ENCODE peak calls at places on chromosome 5, in four cellular contexts. A is GM23338, E is MM.1S, S is PC-3. V is an unnamed sample. For H3F3A, the result is how much of the 10 kb centered on the place peaks cover.

GRCh38 chr5:101306391-101307137 is 403.5 kb upstream of the ST8SIA4 start:
- DNase-seq in A (no peak), S (peak), E (no peak), V (no peak)

GRCh38 chr5:34715711-34716110 is 59.6 kb downstream of the RAI14 start:
- DNase-seq in A (no peak), E (no peak), S (peak), V (no peak)

GRCh38 chr5:177473461-177473991 is at the start of gene DBN1:
- DNase-seq in E (no peak), S (peak), A (peak), V (peak)

GRCh38 chr5:129718766-129719165 is 29.1 kb upstream of the MINAR2 start:
- DNase-seq in E (no peak), A (no peak), S (no peak), V (no peak)

GRCh38 chr5:23007762-23008161 is 154.6 kb upstream of the CDH12 start:
- DNase-seq in E (no peak), A (no peak), S (no peak), V (no peak)

GRCh38 chr5:3386676-3387075 is 209.0 kb upstream of the IRX1 start:
- DNase-seq in E (no peak), S (no peak), A (no peak), V (no peak)

GRCh38 chr5:177387405-177387804 is 3.2 kb downstream of the SLC34A1 start:
- DNase-seq in S (no peak), E (no peak), A (no peak), V (no peak)

GRCh38 chr5:123154857-123155467 is 65.9 kb downstream of the PRDM6 start:
- DNase-seq in A (no peak), E (no peak), S (no peak), V (no peak)

GRCh38 chr5:62328772-62329491 is 22.9 kb downstream of the KIF2A start:
- DNase-seq in A (no peak), S (no peak), E (no peak), V (no peak)

GRCh38 chr5:55063899-55064298 is 38.5 kb upstream of the GZMA start:
- DNase-seq in E (no peak), S (no peak), A (no peak), V (no peak)

GRCh38 chr5:123803359-123803758 is 291.4 kb downstream of the CSNK1G3 start:
- DNase-seq in E (peak), A (no peak), S (no peak), V (no peak)

GRCh38 chr5:167511-167910 is 23.8 kb upstream of the LRRC14B start:
- DNase-seq in S (no peak), A (no peak), E (no peak), V (no peak)

GRCh38 chr5:92769986-92770385 is 811.0 kb downstream of the NR2F1-AS1 start:
- DNase-seq in A (no peak), S (no peak), E (no peak), V (no peak)

GRCh38 chr5:132090107-132090506 is 16.5 kb downstream of the CSF2 start:
- DNase-seq in E (peak), A (no peak), S (peak), V (no peak)

GRCh38 chr5:107673368-107674136 is 2.8 kb upstream of the EFNA5 start:
- DNase-seq in E (peak), A (peak), S (peak), V (peak)

GRCh38 chr5:107670927-107671741 is at the start of gene EFNA5:
- DNase-seq in E (peak), S (peak), A (peak), V (peak)

GRCh38 chr5:107673106-107673367 is 2.3 kb upstream of the EFNA5 start:
- DNase-seq in E (peak), A (no peak), S (no peak), V (no peak)

GRCh38 chr5:107671742-107672211 is 1.0 kb upstream of the EFNA5 start:
- DNase-seq in S (peak), E (peak), A (peak), V (peak)

GRCh38 chr5:107672212-107673105 is 1.7 kb upstream of the EFNA5 start:
- DNase-seq in E (peak), A (peak), S (peak), V (peak)
- TF ChIP-seq CTCF in E (no peak), A (no peak), S (no peak), V (no peak)

GRCh38 chr5:181098642-181099452 is 32.1 kb downstream of the OR2V1 start:
- DNase-seq in E (no peak), A (no peak), S (no peak), V (no peak)

GRCh38 chr5:181099453-181100086 is 31.4 kb downstream of the OR2V1 start:
- DNase-seq in S (no peak), A (no peak), E (no peak), V (no peak)

DNA sequence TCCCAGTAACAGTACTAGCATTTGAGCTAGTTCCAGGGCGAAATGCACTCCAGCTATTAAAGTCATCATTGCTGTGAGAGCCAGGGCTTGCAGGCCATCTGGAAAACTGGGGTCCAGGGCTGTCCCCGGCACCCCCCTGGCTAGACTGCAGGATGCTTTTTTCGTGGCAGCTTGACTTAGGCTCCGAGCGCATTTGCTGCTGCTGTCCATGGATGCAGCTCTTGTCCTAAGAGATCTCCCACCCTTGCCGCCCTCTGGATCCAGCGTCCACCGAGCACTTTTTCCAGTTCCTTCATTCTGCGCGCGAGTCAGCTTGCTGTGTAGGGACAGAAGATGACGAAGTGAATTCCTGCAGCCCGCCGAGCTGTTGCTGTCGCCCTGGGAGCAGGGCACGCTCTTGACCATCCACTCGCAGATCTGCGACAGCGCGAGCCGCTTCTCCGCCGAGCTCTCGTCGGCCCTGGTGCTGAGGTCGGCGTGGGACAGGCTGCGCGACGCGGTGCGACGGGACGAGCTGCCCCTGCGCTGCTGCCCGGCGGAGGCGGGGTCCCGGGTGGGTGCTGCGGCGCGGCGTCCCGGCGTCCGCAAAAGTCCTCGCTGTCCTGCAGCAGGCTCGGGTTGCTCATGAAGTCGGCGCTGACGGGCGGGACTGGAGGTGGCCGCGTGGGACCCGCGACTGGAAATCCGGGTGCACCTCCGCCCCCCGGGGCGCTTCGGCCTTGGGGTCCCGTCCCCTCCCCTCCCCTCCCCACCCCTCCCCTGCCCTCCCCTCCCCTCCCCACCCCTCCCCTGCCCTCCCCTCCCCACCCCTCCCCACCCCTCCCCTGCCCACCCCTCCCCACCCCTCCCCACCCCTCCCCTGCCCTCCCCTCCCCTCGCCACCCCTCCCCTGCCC is 30.6 kb downstream of the OR2V1 start:
- DNase-seq in E (no peak), S (no peak), A (peak), V (peak)
- TF ChIP-seq EZH2 in E (no peak), S (no peak), A (no peak), V (peak)

GRCh38 chr5:10581424-10581748 is 17.5 kb downstream of the ANKRD33B start:
- DNase-seq in E (no peak), S (peak), A (no peak), V (no peak)
- H3F3A ChIP-seq in E (under half), S (under half), A (under half), V (under half)

GRCh38 chr5:15600035-15600434 is 100.1 kb downstream of the FBXL7 start:
- DNase-seq in A (no peak), S (no peak), E (no peak), V (no peak)

GRCh38 chr5:15596936-15597335 is 97.0 kb downstream of the FBXL7 start:
- DNase-seq in S (no peak), E (no peak), A (no peak), V (no peak)

GRCh38 chr5:15594922-15595568 is 95.1 kb downstream of the FBXL7 start:
- DNase-seq in A (peak), E (no peak), S (no peak), V (no peak)

GRCh38 chr5:15601274-15601673 is 101.3 kb downstream of the FBXL7 start:
- DNase-seq in E (no peak), A (peak), S (no peak), V (no peak)

GRCh38 chr5:15598294-15598902 is 98.4 kb downstream of the FBXL7 start:
- DNase-seq in S (peak), A (peak), E (peak), V (peak)
- TF ChIP-seq CTCF in S (peak), A (peak), E (peak), V (peak)

DNA sequence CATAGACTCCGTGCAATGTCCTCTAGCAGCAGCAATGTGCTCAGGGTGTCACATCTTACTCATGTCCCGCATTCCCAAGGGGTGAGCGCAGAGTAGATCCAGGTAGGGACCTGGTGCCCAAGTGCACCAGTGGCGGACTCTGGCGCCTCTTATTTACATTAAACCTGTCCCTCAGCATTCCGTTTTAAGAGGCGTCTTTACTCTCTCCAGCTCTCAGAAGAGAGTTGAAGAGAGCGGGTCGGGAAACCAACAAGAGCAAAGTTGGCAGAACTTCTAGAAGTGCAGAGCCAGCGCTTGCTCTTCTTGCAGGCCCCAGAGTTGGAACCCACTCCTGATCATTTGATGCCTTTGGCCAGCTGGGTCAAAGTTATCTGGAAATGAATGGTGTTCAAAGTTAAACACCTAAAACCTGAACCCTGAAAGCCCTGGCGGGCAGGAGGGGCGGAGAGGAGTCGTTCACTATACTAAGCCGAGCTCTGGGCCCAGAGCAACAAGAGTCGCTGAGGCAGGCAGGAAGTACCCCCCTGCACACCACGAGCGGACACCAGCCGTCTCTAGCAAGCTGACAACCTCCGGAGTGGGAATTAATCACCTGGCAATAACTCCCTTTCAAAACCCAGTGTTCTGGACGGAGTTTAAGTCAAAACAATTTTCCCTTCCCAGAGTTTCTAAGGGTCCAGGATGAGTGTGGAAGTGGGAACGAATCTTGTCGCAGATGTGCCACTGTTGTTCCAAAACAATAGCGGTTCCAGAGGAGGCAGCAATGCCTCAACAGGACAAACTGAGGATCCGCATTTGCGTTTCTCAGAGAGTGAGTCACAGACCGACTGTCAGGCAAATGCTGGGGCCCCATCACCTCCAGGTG is 122.8 kb downstream of the TMEM161B start:
- DNase-seq in A (peak), E (no peak), S (no peak), V (peak)
- TF ChIP-seq EZH2 in A (peak), E (no peak), S (no peak), V (peak)

DNA sequence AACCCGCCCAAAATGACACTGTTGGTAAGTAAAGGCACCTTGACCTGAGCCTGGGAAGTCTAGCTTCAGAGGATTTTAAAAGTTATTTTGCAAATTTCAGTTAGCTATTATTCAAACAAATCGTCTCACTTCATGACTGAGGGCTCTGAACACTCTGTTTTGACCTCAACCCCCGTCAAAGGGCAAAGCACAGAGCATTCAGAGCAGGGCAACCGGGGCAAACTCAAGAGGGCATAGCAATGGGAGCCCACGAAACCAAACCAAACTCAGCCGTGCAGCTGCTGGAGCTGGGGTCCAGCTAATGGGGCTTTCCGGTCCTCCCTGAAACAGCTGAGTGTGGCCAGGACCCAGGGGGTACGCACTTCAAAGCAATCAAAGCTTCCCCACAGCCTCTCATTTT is 1.6 kb downstream of the C9 start:
- DNase-seq in E (no peak), A (no peak), S (no peak), V (no peak)
- H3F3A ChIP-seq in E (under half), A (under half), S (under half), V (under half)

DNA sequence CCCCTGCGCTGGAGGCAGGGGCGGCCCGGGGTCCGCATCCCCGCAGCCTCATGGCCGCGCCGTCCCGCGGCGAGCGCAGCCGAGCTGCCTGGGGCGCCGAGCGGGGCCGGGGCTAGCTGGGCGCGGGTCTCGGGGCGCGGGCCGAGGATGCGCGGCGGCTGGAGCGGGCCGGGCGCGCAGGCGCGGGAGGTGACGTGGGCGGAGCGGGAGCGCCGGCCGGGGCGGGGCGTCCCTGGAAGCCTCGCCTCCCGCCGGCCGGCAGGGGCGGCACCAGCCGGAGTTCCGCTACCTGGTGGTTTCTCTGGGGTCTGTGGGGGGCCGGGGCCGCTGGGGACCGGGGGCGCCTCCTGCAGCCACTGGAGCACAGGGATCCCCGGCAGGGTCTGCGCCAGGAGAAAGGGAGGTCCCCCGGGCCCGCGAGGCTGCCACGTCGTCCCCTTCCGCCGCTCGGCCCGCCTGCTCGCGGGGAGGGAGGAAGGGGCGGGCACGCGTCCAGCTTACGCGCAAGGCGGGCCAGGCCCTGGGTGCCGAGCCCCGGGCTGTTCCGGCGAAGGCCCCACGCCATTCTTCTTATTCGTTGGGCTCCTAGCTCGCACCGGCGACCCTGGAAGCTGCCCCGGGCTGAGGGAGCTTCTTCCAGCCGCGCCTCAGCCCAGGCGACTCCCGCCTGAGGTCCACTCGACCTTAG is at the start of gene LPCAT1:
- DNase-seq in E (peak), S (peak), A (peak), V (peak)
- TF ChIP-seq CTCF in E (no peak), S (no peak), A (no peak), V (peak)

V was measured in neural progenitor cell.